ENCODE peak calls at places on chromosomes 12 and 14, in four cellular contexts. B is HCT116, R is H9, C is sigmoid colon. T is an unnamed sample.

GRCh38 chr12:38932320-38932719 is 26.9 kb upstream of the CPNE8 start:
- DNase-seq in B (no peak), C (no peak), R (no peak), T (no peak)

GRCh38 chr12:70120970-70121369 is 122.3 kb upstream of the CNOT2 start:
- DNase-seq in B (no peak), C (no peak), R (no peak), T (no peak)

GRCh38 chr12:116406529-116406928 is 129.0 kb upstream of the MED13L start:
- DNase-seq in C (peak; percentile 95), B (peak; percentile 83), R (peak; percentile 84), T (peak; percentile 95)

GRCh38 chr14:104390941-104391901 is 188.3 kb upstream of the C14orf180 start:
- DNase-seq in B (no peak), C (peak; percentile 55), R (peak; percentile 20), T (peak; percentile 62)

GRCh38 chr12:31033146-31033545 is 40.5 kb upstream of the DDX11 start:
- DNase-seq in R (no peak), B (no peak), C (no peak), T (no peak)

GRCh38 chr14:87483651-87484260 is 509.2 kb downstream of the GALC start:
- DNase-seq in B (no peak), R (no peak), C (no peak), T (no peak)

GRCh38 chr12:129870146-129870545 is 33.7 kb downstream of the TMEM132D start:
- DNase-seq in R (no peak), B (no peak), C (no peak), T (no peak)

GRCh38 chr12:110582286-110583136 is 607 bp downstream of the PPTC7 start:
- DNase-seq in R (peak; percentile 58), B (no peak), C (peak; percentile 82), T (peak; percentile 94)

GRCh38 chr12:40058721-40059190 is 47.1 kb downstream of the SLC2A13 start:
- DNase-seq in B (no peak), C (no peak), R (no peak), T (no peak)

GRCh38 chr14:95294834-95295599 is 24.7 kb downstream of the CLMN start:
- DNase-seq in R (no peak), B (peak; percentile 23), C (no peak), T (peak; percentile 42)

GRCh38 chr14:21300892-21301291 is 21.0 kb downstream of the RPGRIP1 start:
- DNase-seq in R (peak; percentile 66), C (no peak), B (no peak), T (no peak)

GRCh38 chr14:90443161-90444076 is 46.6 kb downstream of the CALM1 start:
- DNase-seq in R (no peak), C (no peak), B (no peak), T (no peak)

GRCh38 chr12:105279460-105280056 is 43.6 kb upstream of the APPL2 start:
- DNase-seq in B (peak; percentile 26), C (no peak), R (peak; percentile 61), T (no peak)

GRCh38 chr12:125408718-125409117 is 343.5 kb downstream of the AACS start:
- DNase-seq in R (no peak), C (no peak), B (no peak), T (no peak)

GRCh38 chr14:101781240-101782061 is 19.9 kb downstream of the PPP2R5C start:
- DNase-seq in R (no peak), B (no peak), C (no peak), T (no peak)

GRCh38 chr12:85658236-85658635 is 178.0 kb downstream of the RASSF9 start:
- DNase-seq in R (no peak), C (no peak), B (no peak), T (no peak)

GRCh38 chr14:24123465-24124417 is 6.7 kb upstream of the FITM1 start:
- DNase-seq in C (no peak), B (no peak), R (no peak), T (no peak)

GRCh38 chr12:14190694-14191093 is 174.8 kb upstream of the ATF7IP start:
- DNase-seq in C (no peak), B (no peak), R (no peak), T (no peak)

GRCh38 chr12:59084758-59085383 is 164.6 kb upstream of the LRIG3 start:
- DNase-seq in C (no peak), B (no peak), R (peak; percentile 44), T (peak; percentile 38)

GRCh38 chr12:107670999-107671643 is 14.5 kb upstream of the PWP1 start:
- DNase-seq in B (peak; percentile 19), C (no peak), R (peak; percentile 86), T (no peak)

GRCh38 chr12:94262228-94263010 is 114.0 kb downstream of the PLXNC1 start:
- DNase-seq in R (no peak), B (peak; percentile 12), C (peak; percentile 95), T (peak; percentile 95)

GRCh38 chr14:72779679-72780078 is 114.2 kb downstream of the DPF3 start:
- DNase-seq in C (no peak), R (no peak), B (no peak), T (no peak)

GRCh38 chr12:104566244-104566993 is 109.7 kb downstream of the CHST11 start:
- DNase-seq in B (no peak), R (no peak), C (no peak), T (no peak)

GRCh38 chr14:69917287-69917686 is 38.1 kb downstream of the SMOC1 start:
- DNase-seq in C (no peak), B (no peak), R (no peak), T (no peak)

GRCh38 chr12:9805883-9806282 is 21.4 kb upstream of the KLRF1 start:
- DNase-seq in C (no peak), B (no peak), R (no peak), T (no peak)

GRCh38 chr12:125029756-125030358 is 35.4 kb upstream of the AACS start:
- DNase-seq in B (no peak), R (no peak), C (no peak), T (no peak)

GRCh38 chr14:54659365-54659764 is 92.4 kb downstream of the SAMD4A start:
- DNase-seq in C (no peak), R (no peak), B (no peak), T (no peak)

GRCh38 chr12:131536337-131536736 is 174.6 kb upstream of the SFSWAP start:
- DNase-seq in C (no peak), R (no peak), B (no peak), T (no peak)
- TF ChIP-seq CTCF in C (no peak), R (no peak), B (no peak), T (no peak)

DNA sequence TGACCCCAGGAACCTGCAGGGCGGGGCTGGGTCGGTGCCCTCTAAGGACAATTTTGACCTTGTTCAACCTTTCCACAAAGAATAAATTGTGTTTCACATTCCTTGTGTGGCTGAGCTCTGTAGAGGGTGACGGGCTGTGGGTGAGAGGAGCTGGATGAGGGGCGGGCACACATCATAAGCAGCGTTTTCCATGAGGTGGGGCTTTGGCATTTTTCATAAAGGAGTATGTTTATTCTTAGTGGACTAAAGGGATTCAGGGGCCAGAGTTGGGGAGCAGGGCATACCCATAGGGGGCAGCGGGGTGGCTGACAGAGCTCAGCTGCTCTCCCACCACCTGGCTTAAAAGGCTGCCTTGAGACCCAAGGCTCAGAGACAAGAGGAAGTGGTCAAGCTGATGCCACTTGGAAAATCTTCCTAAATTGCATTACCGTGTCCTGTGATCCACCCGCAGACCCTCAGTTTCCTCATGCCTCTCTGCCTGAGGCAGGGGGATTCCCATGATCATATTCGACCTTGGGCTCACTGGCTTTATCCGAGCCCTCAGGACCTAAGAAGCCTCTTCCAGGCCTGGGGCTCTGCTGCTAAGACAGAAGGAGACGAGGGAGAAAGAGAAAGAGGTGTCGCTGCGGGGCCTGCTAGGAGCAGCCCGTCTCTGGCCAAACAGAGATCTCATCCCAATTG is 11.4 kb downstream of the MMP14 start:
- DNase-seq in C (peak; percentile 73), R (no peak), B (no peak), T (no peak)
- TF ChIP-seq CTCF in C (no peak), R (peak; percentile 41), B (no peak), T (no peak)

GRCh38 chr12:128827724-128828123 is 4.0 kb upstream of the SLC15A4 start:
- DNase-seq in B (no peak), R (no peak), C (no peak), T (no peak)

GRCh38 chr12:128825845-128826244 is 2.1 kb upstream of the SLC15A4 start:
- DNase-seq in C (no peak), R (no peak), B (no peak), T (no peak)

GRCh38 chr12:128823216-128823915 is 392 bp downstream of the SLC15A4 start:
- DNase-seq in R (peak; percentile 80), C (no peak), B (no peak), T (peak; percentile 85)

GRCh38 chr12:128820723-128821432 is 2.9 kb downstream of the SLC15A4 start:
- DNase-seq in R (no peak), C (peak; percentile 74), B (no peak), T (no peak)

DNA sequence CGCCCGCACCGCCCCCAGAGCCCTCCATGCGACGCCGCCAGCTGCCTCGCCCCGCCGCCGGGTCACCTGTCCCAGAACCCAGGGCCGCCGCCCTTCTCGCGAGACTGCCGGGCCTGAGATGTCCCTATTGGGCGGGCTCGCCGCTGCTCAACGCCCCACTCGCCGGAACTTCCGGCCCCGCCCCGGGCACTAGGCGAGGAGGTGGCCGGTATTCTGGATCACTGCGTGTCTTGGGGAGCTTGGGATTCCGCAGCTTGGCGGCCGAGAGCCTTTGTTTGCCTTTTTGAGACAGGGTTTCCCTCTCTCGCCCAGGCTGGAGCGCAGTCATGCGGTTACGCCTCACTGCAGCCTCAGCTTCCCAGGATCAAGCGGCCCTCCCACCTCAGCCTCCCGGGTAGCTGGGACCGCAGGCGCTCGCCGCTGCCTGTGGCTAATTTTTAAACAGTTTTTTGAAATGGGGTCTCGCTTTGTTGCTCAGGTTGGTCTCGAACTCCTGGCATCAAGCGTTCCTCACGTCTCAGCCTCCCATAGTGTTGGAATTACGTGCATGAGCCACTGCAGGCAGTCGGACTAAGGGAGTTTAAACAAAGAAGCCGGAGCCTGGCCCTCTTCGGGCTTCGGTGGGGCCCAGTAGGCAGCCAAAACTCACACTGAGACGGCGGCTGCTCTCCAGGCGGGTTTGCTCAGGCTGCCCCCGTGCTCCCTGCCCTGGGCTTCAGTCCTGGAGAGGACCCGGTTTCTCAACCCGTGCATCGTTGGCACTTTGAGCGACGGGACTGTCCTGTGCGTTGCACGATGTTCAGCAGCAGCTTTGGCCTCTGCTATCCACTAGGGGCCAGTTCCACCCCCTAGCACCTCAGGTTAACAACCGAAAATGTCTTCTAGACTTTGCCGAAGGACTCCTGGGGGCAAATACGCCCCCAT is at the start of gene SLC15A4:
- DNase-seq in B (peak; percentile 80), C (peak; percentile 98), R (peak; percentile 98), T (peak; percentile 99)
- TF ChIP-seq CTCF in B (no peak), C (no peak), R (peak; percentile 40), T (no peak)

DNA sequence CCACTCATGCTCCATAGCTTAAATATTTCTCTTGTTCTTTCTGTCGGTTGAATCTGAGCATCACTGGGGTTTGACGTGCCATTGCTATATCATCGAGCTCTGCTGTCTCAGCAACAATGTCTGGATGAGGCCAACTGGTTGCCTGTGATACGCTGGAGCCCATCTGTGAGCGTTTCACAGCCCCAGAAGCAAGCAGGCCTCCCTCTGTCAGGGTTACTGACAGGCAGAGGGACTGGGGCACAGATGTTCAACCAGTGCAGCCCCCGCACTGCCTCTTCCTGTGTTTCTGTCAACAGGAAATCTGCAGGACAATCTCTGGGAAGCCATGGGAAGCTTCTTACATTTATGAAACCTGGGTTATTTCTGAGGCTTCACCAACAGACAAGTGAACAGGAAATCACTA is 23.9 kb downstream of the DMAC2L start:
- DNase-seq in B (no peak), C (no peak), R (no peak), T (peak; percentile 70)
- TF ChIP-seq CTCF in B (no peak), C (no peak), R (no peak), T (no peak)

T was measured in kidney.